ENCODE peak calls at places on chromosome 22, in six cellular contexts. F is naive thymus-derived CD4-positive, alpha-beta T cell; G is ovary; Q is spleen; L is kidney; V is IMR-90. B is an unnamed sample.

GRCh38 chr22:49201046-49201970 is 626.4 kb downstream of the BRD1 start:
- DNase-seq in Q (peak; percentile 56), F (no peak), L (peak; percentile 56), V (no peak), G (peak; percentile 9), B (no peak)

GRCh38 chr22:42902875-42903510 is 45.9 kb upstream of the ARFGAP3 start:
- DNase-seq in F (no peak), L (no peak), V (peak; percentile 87), Q (no peak), G (peak; percentile 64), B (no peak)

GRCh38 chr22:26172389-26172990 is 3.2 kb downstream of the SEZ6L start:
- DNase-seq in L (no peak), G (no peak), V (peak; percentile 4), F (no peak), Q (no peak), B (no peak)

GRCh38 chr22:49021097-49021925 is 806.4 kb downstream of the BRD1 start:
- DNase-seq in F (no peak), Q (peak; percentile 68), V (no peak), G (peak; percentile 15), L (peak; percentile 43), B (no peak)

GRCh38 chr22:49575703-49576081 is 252.0 kb downstream of the BRD1 start:
- DNase-seq in V (no peak), Q (peak; percentile 70), G (peak; percentile 8), F (no peak), L (peak; percentile 55), B (no peak)

GRCh38 chr22:37741312-37741795 is 44.5 kb downstream of the TRIOBP start:
- DNase-seq in V (peak; percentile 98), F (no peak), L (peak; percentile 86), G (peak; percentile 95), Q (no peak), B (peak; percentile 89)

GRCh38 chr22:38657248-38657909 is 941 bp downstream of the CBY1 start:
- DNase-seq in G (no peak), L (no peak), F (peak; percentile 14), Q (peak; percentile 77), V (no peak), B (no peak)

GRCh38 chr22:45476814-45477213 is 25.9 kb upstream of the FBLN1 start:
- DNase-seq in G (peak; percentile 38), V (no peak), F (no peak), L (no peak), Q (no peak), B (no peak)

GRCh38 chr22:42428760-42429159 is 3.4 kb downstream of the NFAM1 start:
- DNase-seq in Q (no peak), L (no peak), G (no peak), F (no peak), V (no peak), B (no peak)

GRCh38 chr22:29987143-29987542 is 93.1 kb upstream of the HORMAD2 start:
- DNase-seq in V (no peak), G (no peak), L (no peak), F (no peak), Q (no peak), B (no peak)

GRCh38 chr22:29136715-29137700 is 64.2 kb downstream of the KREMEN1 start:
- DNase-seq in L (no peak), Q (no peak), F (no peak), G (no peak), V (no peak), B (no peak)

GRCh38 chr22:49760630-49761571 is 66.8 kb downstream of the BRD1 start:
- DNase-seq in V (no peak), G (peak; percentile 11), F (no peak), L (peak; percentile 57), Q (peak; percentile 47), B (no peak)

GRCh38 chr22:32052259-32052658 is 9.2 kb downstream of the SLC5A1 start:
- DNase-seq in L (no peak), F (no peak), G (no peak), Q (no peak), V (no peak), B (no peak)

GRCh38 chr22:49789289-49790141 is 38.2 kb downstream of the BRD1 start:
- DNase-seq in L (peak; percentile 79), V (peak; percentile 45), Q (peak; percentile 83), F (peak; percentile 38), G (peak; percentile 66), B (no peak)

GRCh38 chr22:30541979-30542810 is 4.3 kb downstream of the SEC14L6 start:
- DNase-seq in L (peak; percentile 76), F (no peak), G (peak; percentile 62), Q (no peak), V (no peak), B (no peak)

GRCh38 chr22:37509026-37509886 is 10.0 kb downstream of the CARD10 start:
- DNase-seq in F (no peak), G (no peak), L (peak; percentile 69), Q (no peak), V (no peak), B (no peak)

GRCh38 chr22:30459206-30460052 is 12.4 kb downstream of the SEC14L3 start:
- DNase-seq in V (peak; percentile 26), F (no peak), Q (no peak), G (no peak), L (no peak), B (no peak)

GRCh38 chr22:50258361-50259292 is 2.9 kb downstream of the MAPK12 start:
- DNase-seq in F (no peak), V (no peak), Q (no peak), G (no peak), L (no peak), B (no peak)

GRCh38 chr22:28442264-28442950 is 237.2 kb downstream of the TTC28 start:
- DNase-seq in Q (peak; percentile 90), L (peak; percentile 94), G (peak; percentile 91), V (peak; percentile 69), F (peak; percentile 67), B (peak; percentile 64)

GRCh38 chr22:32473388-32473952 is 1.1 kb upstream of the FBXO7 start:
- DNase-seq in G (peak; percentile 38), F (peak; percentile 50), Q (no peak), L (no peak), V (peak; percentile 70), B (peak; percentile 31)

GRCh38 chr22:44047891-44048301 is 23.8 kb downstream of the PARVB start:
- DNase-seq in Q (no peak), V (no peak), L (no peak), F (no peak), G (no peak), B (no peak)

GRCh38 chr22:29385748-29386147 is 2.6 kb downstream of the AP1B1 start:
- DNase-seq in F (no peak), Q (peak; percentile 83), L (no peak), G (no peak), V (no peak), B (no peak)

GRCh38 chr22:36860017-36860416 is 789 bp upstream of the NCF4 start:
- DNase-seq in Q (no peak), L (no peak), F (no peak), V (no peak), G (no peak), B (no peak)

GRCh38 chr22:19874307-19875060 is 19.8 kb upstream of the GNB1L start:
- DNase-seq in G (peak; percentile 46), L (peak; percentile 72), Q (peak; percentile 75), F (peak; percentile 37), V (no peak), B (peak; percentile 29)

GRCh38 chr22:19873138-19873959 is 18.7 kb upstream of the GNB1L start:
- DNase-seq in V (no peak), Q (peak; percentile 69), G (peak; percentile 32), F (no peak), L (peak; percentile 70), B (no peak)

GRCh38 chr22:19875061-19875530 is 20.4 kb upstream of the GNB1L start:
- DNase-seq in Q (peak; percentile 58), L (peak; percentile 56), F (no peak), G (peak; percentile 34), V (no peak), B (no peak)

GRCh38 chr22:19872779-19873137 is 18.1 kb upstream of the GNB1L start:
- DNase-seq in Q (peak; percentile 69), F (no peak), L (peak; percentile 66), V (no peak), G (no peak), B (no peak)

DNA sequence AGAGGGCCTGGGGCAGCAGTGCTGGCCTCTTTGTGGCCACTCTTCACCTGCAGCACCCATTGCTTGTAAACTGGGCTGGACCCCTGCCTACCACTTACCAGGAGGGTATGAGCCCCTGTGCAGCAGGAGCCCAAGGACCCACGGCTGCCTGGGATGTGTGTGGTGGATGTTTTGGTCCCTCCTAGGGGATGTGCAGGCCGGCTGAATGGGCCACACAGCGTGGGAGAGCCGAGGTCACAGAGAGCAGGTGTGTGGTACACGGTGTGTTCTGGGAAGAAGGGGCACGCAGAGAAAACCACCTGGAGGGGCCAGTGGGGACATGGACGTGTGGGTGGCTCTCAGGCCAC is 19.3 kb upstream of the GNB1L start:
- DNase-seq in F (no peak), V (no peak), Q (peak; percentile 57), G (peak; percentile 32), L (peak; percentile 51), B (no peak)
- H3K4me1 ChIP-seq in F (peaks cover 17% of the 10 kb centered on the region), V (peaks cover 16% of the 10 kb centered on the region), Q (no peaks in the 10 kb centered on the region), G (peaks cover 3% of the 10 kb centered on the region), L (no peaks in the 10 kb centered on the region), B (peaks cover 38% of the 10 kb centered on the region)

DNA sequence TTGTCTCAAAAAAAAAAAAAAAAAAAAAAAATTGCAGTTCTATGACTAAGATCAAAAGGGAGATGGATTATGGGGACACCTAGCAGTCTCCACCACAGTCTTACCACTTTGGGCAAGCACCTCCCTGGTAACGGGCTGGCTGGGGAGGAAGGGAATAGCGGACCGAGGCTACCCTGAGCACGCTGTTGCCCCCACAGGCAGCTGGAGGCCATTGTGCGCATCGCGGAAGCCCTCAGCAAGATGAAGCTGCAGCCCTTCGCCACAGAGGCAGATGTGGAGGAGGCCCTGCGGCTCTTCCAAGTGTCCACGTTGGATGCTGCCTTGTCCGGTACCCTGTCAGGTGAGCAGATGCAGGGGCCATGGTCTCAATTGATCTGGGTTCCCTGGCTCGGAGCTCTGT is 21.2 kb downstream of the MCM5 start:
- DNase-seq in L (peak; percentile 51), V (no peak), F (no peak), Q (no peak), G (no peak), B (no peak)
- H3K4me1 ChIP-seq in L (no peaks in the 10 kb centered on the region), V (peaks cover 9% of the 10 kb centered on the region), F (no peaks in the 10 kb centered on the region), Q (no peaks in the 10 kb centered on the region), G (no peaks in the 10 kb centered on the region), B (peaks cover 9% of the 10 kb centered on the region)

GRCh38 chr22:20020533-20021195 is at the start of gene TANGO2:
- DNase-seq in Q (peak; percentile 97), F (peak; percentile 91), L (peak; percentile 97), G (peak; percentile 96), V (peak; percentile 86), B (peak; percentile 73)
- H3K4me1 ChIP-seq in Q (peaks cover 52% of the 10 kb centered on the region), F (peaks cover 27% of the 10 kb centered on the region), L (peaks cover 29% of the 10 kb centered on the region), G (peaks cover 13% of the 10 kb centered on the region), V (peaks cover 14% of the 10 kb centered on the region), B (peaks cover 20% of the 10 kb centered on the region)

DNA sequence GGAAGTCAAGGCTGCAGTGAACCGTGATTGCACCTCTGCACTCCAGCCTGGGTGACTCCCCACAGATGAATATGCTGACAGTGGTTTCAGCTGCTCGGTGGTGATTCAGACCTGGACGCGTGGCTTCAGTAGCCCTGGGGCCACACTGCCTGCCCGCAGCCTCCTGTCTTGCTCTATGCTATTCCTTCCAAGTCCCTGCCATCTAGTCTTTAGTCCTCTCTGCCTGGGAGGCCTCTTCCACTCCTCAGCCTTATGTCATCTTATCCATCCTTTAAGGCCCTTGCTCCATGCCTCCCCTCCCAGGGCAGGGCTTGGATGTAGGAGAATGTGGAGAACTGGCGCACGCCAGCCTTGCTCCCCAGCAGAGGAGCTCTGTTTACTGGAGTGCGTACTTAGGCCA is 23.0 kb downstream of the YDJC start:
- DNase-seq in G (no peak), L (no peak), V (no peak), F (no peak), Q (no peak), B (no peak)
- H3K4me1 ChIP-seq in G (peaks cover 5% of the 10 kb centered on the region), L (no peaks in the 10 kb centered on the region), V (peaks cover 6% of the 10 kb centered on the region), F (no peaks in the 10 kb centered on the region), Q (peaks cover 7% of the 10 kb centered on the region), B (no peaks in the 10 kb centered on the region)

B was measured in astrocyte.